ENCODE peak calls at places on chromosome X, in four cellular contexts. Z, J, C and E are unnamed samples. For H3K27me3, the result is how much of the 10 kb centered on the place peaks cover.

GRCh38 chrX:42237956-42238355 is 314.6 kb upstream of the CASK start:
- DNase-seq in Z (no peak), J (no peak), C (no peak), E (no peak)

GRCh38 chrX:150100261-150100660 is 162.0 kb upstream of the EOLA2 start:
- DNase-seq in Z (no peak), J (no peak), C (no peak), E (no peak)

GRCh38 chrX:111634823-111635410 is 46.1 kb upstream of the ALG13 start:
- DNase-seq in Z (no peak), J (no peak), C (no peak), E (no peak)

GRCh38 chrX:51155157-51155556 is 177.5 kb upstream of the NUDT10 start:
- DNase-seq in Z (no peak), J (no peak), C (no peak), E (no peak)

GRCh38 chrX:104351173-104351769 is 96.5 kb upstream of the ESX1 start:
- DNase-seq in Z (no peak), J (no peak), C (no peak), E (no peak)

GRCh38 chrX:110219920-110220319 is 98.0 kb downstream of the AMMECR1 start:
- DNase-seq in Z (no peak), J (no peak), C (no peak), E (no peak)

GRCh38 chrX:126994011-126994410 is 174.5 kb downstream of the PRR32 start:
- DNase-seq in Z (no peak), J (peak), C (no peak), E (no peak)

GRCh38 chrX:102345916-102346315 is 93.9 kb downstream of the NXF2B start:
- DNase-seq in Z (peak), J (peak), C (peak), E (no peak)

GRCh38 chrX:115264009-115264408 is 25.5 kb upstream of the LUZP4 start:
- DNase-seq in Z (no peak), J (no peak), C (no peak), E (no peak)

GRCh38 chrX:54452920-54453319 is 12.7 kb downstream of the TSR2 start:
- DNase-seq in Z (no peak), J (no peak), C (no peak), E (no peak)

GRCh38 chrX:82230013-82230412 is 1028.1 kb downstream of the SH3BGRL start:
- DNase-seq in Z (no peak), J (no peak), C (no peak), E (no peak)

GRCh38 chrX:109472939-109473713 is 8.8 kb downstream of the GUCY2F start:
- DNase-seq in Z (no peak), J (peak), C (no peak), E (no peak)

GRCh38 chrX:3743821-3744439 is 30.5 kb upstream of the PRKX start:
- DNase-seq in Z (no peak), J (no peak), C (no peak), E (no peak)

GRCh38 chrX:24482823-24483410 is 17.8 kb downstream of the PDK3 start:
- DNase-seq in Z (no peak), J (no peak), C (no peak), E (no peak)

GRCh38 chrX:10017866-10018265 is 50.7 kb downstream of the CLDN34 start:
- DNase-seq in Z (no peak), J (no peak), C (no peak), E (no peak)

GRCh38 chrX:2220829-2221567 is 279.8 kb downstream of the DHRSX start:
- DNase-seq in Z (no peak), J (no peak), C (no peak), E (no peak)

GRCh38 chrX:153714256-153714655 is 9.9 kb downstream of the BCAP31 start:
- DNase-seq in Z (no peak), J (no peak), C (no peak), E (no peak)

GRCh38 chrX:51860679-51861078 is 32.7 kb upstream of the MAGED1 start:
- DNase-seq in Z (no peak), J (no peak), C (no peak), E (no peak)

GRCh38 chrX:121231566-121232358 is 184.4 kb downstream of the GLUD2 start:
- DNase-seq in Z (no peak), J (no peak), C (no peak), E (no peak)

GRCh38 chrX:9659571-9660195 is 106.0 kb downstream of the GPR143 start:
- DNase-seq in Z (no peak), J (no peak), C (no peak), E (no peak)

GRCh38 chrX:120311632-120312000 is 355 bp upstream of the TMEM255A start:
- DNase-seq in Z (no peak), J (no peak), C (no peak), E (no peak)

GRCh38 chrX:97224148-97224547 is 340.4 kb downstream of the RPA4 start:
- DNase-seq in Z (no peak), J (no peak), C (no peak), E (no peak)

GRCh38 chrX:386239-386767 is 404 bp downstream of the PPP2R3B start:
- DNase-seq in Z (no peak), J (peak), C (no peak), E (no peak)

GRCh38 chrX:386768-387575 is at the start of gene PPP2R3B:
- DNase-seq in Z (peak), J (peak), C (peak), E (peak)

GRCh38 chrX:389021-389441 is 2.3 kb upstream of the PPP2R3B start:
- DNase-seq in Z (no peak), J (no peak), C (no peak), E (no peak)

GRCh38 chrX:390459-390858 is 3.8 kb upstream of the PPP2R3B start:
- DNase-seq in Z (no peak), J (no peak), C (no peak), E (no peak)

DNA sequence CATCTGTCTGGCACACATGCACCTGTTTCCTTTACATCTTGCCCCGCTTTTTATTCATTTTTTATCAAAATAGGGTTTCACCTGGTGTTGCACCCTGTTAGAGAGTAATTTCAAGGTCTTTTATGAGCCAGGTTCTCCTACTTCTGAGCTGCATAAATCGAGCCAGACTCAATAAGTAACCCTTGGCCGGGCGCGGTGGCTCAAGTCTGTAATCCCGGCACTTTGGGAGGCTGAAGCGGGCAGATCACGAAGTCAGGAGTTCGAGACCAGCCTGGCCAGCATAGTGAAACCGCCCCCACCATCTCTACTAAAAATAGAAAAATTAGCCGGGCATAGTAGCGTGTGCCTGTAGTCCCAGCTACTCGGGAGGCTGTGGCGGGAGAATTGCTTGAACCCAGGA is 1.0 kb upstream of the PPP2R3B start:
- DNase-seq in Z (no peak), J (no peak), C (no peak), E (no peak)
- H3K27ac ChIP-seq in Z (peak), J (no peak), C (peak), E (peak)

DNA sequence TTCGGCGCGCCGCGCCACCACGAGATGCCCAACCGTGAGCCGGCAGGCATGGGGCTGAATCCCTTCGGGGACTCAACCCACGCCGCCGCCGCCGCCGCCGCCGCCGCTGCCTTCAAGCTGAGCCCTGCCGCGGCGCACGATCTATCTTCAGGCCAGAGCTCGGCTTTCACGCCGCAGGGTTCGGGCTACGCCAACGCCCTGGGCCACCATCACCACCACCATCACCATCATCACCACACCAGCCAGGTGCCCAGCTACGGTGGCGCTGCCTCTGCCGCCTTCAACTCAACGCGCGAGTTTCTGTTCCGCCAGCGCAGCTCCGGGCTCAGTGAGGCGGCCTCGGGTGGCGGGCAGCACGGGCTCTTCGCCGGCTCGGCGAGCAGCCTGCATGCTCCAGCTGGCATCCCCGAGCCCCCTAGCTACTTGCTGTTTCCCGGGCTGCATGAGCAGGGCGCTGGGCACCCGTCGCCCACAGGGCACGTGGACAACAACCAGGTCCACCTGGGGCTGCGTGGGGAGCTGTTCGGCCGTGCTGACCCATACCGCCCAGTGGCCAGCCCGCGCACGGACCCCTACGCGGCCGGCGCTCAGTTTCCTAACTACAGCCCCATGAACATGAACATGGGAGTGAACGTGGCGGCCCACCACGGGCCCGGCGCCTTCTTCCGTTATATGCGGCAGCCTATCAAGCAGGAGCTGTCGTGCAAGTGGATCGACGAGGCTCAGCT is 983 bp downstream of the ZIC3 start:
- DNase-seq in Z (no peak), J (no peak), C (no peak), E (no peak)
- H3K27me3 ChIP-seq in Z (half or more), J (under half), C (under half), E (under half)

DNA sequence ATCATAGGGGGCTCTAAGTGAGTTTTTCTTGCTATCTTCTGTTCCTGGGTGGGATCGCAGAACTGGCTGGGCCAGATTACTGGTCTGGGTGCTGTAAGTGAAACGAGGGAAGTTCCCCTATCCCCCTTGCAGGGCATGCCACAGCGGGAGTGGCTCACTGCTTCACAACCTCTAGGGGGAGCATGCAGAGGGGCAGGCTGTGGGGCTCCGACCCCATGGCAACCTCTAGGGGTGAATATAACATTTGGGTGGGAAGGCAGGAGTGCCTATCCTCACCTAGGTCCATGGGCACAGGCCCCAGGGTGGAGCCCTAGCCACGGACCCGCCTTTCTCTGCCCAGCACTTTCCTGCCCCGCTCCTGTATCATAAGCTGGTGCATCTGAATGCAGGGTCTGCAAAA is 1.7 kb upstream of the RRAGB start:
- DNase-seq in Z (no peak), J (no peak), C (no peak), E (no peak)
- TF ChIP-seq CTCF in Z (no peak), J (no peak), C (no peak), E (no peak)

GRCh38 chrX:93673869-93674271 is at the start of gene FAM133A:
- DNase-seq in Z (no peak), J (no peak), C (no peak), E (no peak)
- H3K27ac ChIP-seq in Z (peak), J (no peak), C (no peak), E (peak)

GRCh38 chrX:70088281-70088680 is 26.0 kb downstream of the OTUD6A start:
- DNase-seq in Z (no peak), J (no peak), C (no peak), E (no peak)
- H3K27me3 ChIP-seq in Z (under half), J (under half), C (under half), E (under half)

DNA sequence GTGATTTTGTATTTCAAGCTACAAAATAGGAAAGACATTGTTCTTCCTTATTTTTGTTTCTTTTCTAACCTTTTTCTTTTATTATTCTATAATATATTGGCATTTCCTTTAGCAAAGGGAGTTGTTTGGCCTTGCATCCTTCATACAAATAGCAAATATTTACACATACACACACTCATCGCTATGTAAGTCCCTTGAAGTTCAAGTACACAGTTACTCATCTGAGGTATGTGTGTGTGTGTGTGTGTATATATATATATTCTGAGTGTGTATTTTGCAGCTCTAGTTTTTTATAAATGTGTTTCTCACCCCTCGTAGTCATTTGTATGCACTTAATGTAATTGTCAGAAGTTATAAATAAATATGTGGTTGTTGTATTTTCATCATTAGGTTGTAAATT is 724.8 kb upstream of the MAGEB2 start:
- DNase-seq in Z (no peak), J (no peak), C (no peak), E (no peak)
- TF ChIP-seq CTCF in Z (no peak), J (no peak), C (no peak), E (no peak)

GRCh38 chrX:17527932-17528331 is 152.9 kb downstream of the NHS start:
- DNase-seq in Z (no peak), J (no peak), C (no peak), E (no peak)

GRCh38 chrX:17525266-17525665 is 150.3 kb downstream of the NHS start:
- DNase-seq in Z (no peak), J (no peak), C (no peak), E (no peak)

GRCh38 chrX:17529349-17529748 is 154.3 kb downstream of the NHS start:
- DNase-seq in Z (no peak), J (no peak), C (no peak), E (no peak)

GRCh38 chrX:17525762-17526555 is 151.0 kb downstream of the NHS start:
- DNase-seq in Z (no peak), J (no peak), C (no peak), E (no peak)

DNA sequence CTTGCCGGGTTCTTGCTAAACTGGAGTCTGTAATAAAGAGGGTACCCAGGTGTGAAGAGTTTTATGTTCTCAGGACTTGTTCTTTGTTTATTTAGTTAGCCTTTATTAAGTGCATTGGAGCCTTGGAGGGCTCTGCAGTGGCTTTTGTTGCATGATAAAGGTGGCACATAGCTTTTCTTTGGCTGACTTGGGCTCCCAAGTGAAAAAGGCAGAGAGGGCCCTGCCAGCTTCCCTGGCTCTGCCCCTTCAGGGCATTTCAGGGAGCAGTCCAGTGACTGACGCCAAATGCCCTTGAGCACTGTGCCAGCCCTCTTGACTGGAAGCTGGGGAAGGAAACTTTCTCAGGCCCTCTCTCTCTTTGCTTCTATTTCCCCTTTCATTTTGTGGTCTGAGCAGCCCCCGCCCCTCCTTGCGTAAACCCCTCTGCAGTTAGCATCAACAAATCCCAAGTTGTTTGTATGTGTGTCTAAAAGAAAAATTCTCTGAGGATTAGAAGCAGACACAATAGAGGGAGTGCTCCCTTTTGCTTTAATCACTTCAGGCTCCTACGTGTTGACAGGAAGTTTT is 152.2 kb downstream of the NHS start:
- DNase-seq in Z (peak), J (peak), C (no peak), E (no peak)
- H3K27ac ChIP-seq in Z (peak), J (no peak), C (no peak), E (peak)